ENCODE peak calls at places on chromosomes 3 and 15, in seven cellular contexts. One of them, this sample, is unnamed.

GRCh38 chr15:67902579-67902979 is 62.7 kb upstream of the RNU6-1 start:
- DNase-seq in NCI-H1417: no peak
- DNase-seq in AG08396: no peak
- DNase-seq in NCI-H1105 treated with DMSO at 0.1 percent for 48 hours: no peak
- DNase-seq in A549: no peak
- DNase-seq in stimulated activated CD4-positive, alpha-beta T cell treated with anti-CD3 and anti-CD28 coated beads, Interleukin-15, amount 100 ng/mL, for 1 hour: no peak
- DNase-seq in upper lobe of right lung: no peak
- DNase-seq in this sample: no peak

GRCh38 chr3:39515681-39516441 is 48.4 kb downstream of the MOBP start:
- DNase-seq in NCI-H1417: peak
- DNase-seq in AG08396: no peak
- DNase-seq in NCI-H1105 treated with DMSO at 0.1 percent for 48 hours: peak
- DNase-seq in A549: no peak
- DNase-seq in stimulated activated CD4-positive, alpha-beta T cell treated with anti-CD3 and anti-CD28 coated beads, Interleukin-15, amount 100 ng/mL, for 1 hour: no peak
- DNase-seq in upper lobe of right lung: no peak
- DNase-seq in this sample: no peak

GRCh38 chr15:73325191-73325980 is 43.4 kb downstream of the HCN4 start:
- DNase-seq in NCI-H1417: no peak
- DNase-seq in AG08396: no peak
- DNase-seq in NCI-H1105 treated with DMSO at 0.1 percent for 48 hours: no peak
- DNase-seq in A549: peak
- DNase-seq in stimulated activated CD4-positive, alpha-beta T cell treated with anti-CD3 and anti-CD28 coated beads, Interleukin-15, amount 100 ng/mL, for 1 hour: no peak
- DNase-seq in upper lobe of right lung: peak
- DNase-seq in this sample: peak

GRCh38 chr3:157618075-157618760 is 115.0 kb upstream of the VEPH1 start:
- DNase-seq in NCI-H1417: peak
- DNase-seq in AG08396: peak
- DNase-seq in NCI-H1105 treated with DMSO at 0.1 percent for 48 hours: peak
- DNase-seq in A549: peak
- DNase-seq in stimulated activated CD4-positive, alpha-beta T cell treated with anti-CD3 and anti-CD28 coated beads, Interleukin-15, amount 100 ng/mL, for 1 hour: no peak
- DNase-seq in upper lobe of right lung: no peak
- DNase-seq in this sample: peak

GRCh38 chr3:107373896-107374295 is 3.3 kb upstream of the CCDC54 start:
- DNase-seq in NCI-H1417: no peak
- DNase-seq in AG08396: no peak
- DNase-seq in NCI-H1105 treated with DMSO at 0.1 percent for 48 hours: no peak
- DNase-seq in A549: no peak
- DNase-seq in stimulated activated CD4-positive, alpha-beta T cell treated with anti-CD3 and anti-CD28 coated beads, Interleukin-15, amount 100 ng/mL, for 1 hour: no peak
- DNase-seq in upper lobe of right lung: no peak
- DNase-seq in this sample: no peak

GRCh38 chr15:63166219-63166618 is 8.9 kb upstream of the RPS27L start:
- DNase-seq in NCI-H1417: no peak
- DNase-seq in AG08396: no peak
- DNase-seq in NCI-H1105 treated with DMSO at 0.1 percent for 48 hours: no peak
- DNase-seq in A549: peak
- DNase-seq in stimulated activated CD4-positive, alpha-beta T cell treated with anti-CD3 and anti-CD28 coated beads, Interleukin-15, amount 100 ng/mL, for 1 hour: no peak
- DNase-seq in upper lobe of right lung: no peak
- DNase-seq in this sample: peak

GRCh38 chr3:7977245-7978103 is 524.1 kb upstream of the LMCD1 start:
- DNase-seq in NCI-H1417: no peak
- DNase-seq in AG08396: no peak
- DNase-seq in NCI-H1105 treated with DMSO at 0.1 percent for 48 hours: no peak
- DNase-seq in A549: peak
- DNase-seq in stimulated activated CD4-positive, alpha-beta T cell treated with anti-CD3 and anti-CD28 coated beads, Interleukin-15, amount 100 ng/mL, for 1 hour: no peak
- DNase-seq in upper lobe of right lung: no peak
- DNase-seq in this sample: peak

GRCh38 chr3:174524203-174524602 is 334.9 kb upstream of the NAALADL2 start:
- DNase-seq in NCI-H1417: no peak
- DNase-seq in AG08396: no peak
- DNase-seq in NCI-H1105 treated with DMSO at 0.1 percent for 48 hours: no peak
- DNase-seq in A549: no peak
- DNase-seq in stimulated activated CD4-positive, alpha-beta T cell treated with anti-CD3 and anti-CD28 coated beads, Interleukin-15, amount 100 ng/mL, for 1 hour: no peak
- DNase-seq in upper lobe of right lung: no peak
- DNase-seq in this sample: no peak

GRCh38 chr15:70722266-70723123 is 40.9 kb downstream of the UACA start:
- DNase-seq in NCI-H1417: peak
- DNase-seq in AG08396: peak
- DNase-seq in NCI-H1105 treated with DMSO at 0.1 percent for 48 hours: peak
- DNase-seq in A549: peak
- DNase-seq in stimulated activated CD4-positive, alpha-beta T cell treated with anti-CD3 and anti-CD28 coated beads, Interleukin-15, amount 100 ng/mL, for 1 hour: no peak
- DNase-seq in upper lobe of right lung: no peak
- DNase-seq in this sample: peak

GRCh38 chr3:129197341-129197740 is 13.6 kb upstream of the CNBP start:
- DNase-seq in NCI-H1417: no peak
- DNase-seq in AG08396: no peak
- DNase-seq in NCI-H1105 treated with DMSO at 0.1 percent for 48 hours: no peak
- DNase-seq in A549: no peak
- DNase-seq in stimulated activated CD4-positive, alpha-beta T cell treated with anti-CD3 and anti-CD28 coated beads, Interleukin-15, amount 100 ng/mL, for 1 hour: no peak
- DNase-seq in upper lobe of right lung: no peak
- DNase-seq in this sample: no peak

GRCh38 chr3:143661677-143662076 is 186.6 kb downstream of the SLC9A9 start:
- DNase-seq in NCI-H1417: no peak
- DNase-seq in AG08396: no peak
- DNase-seq in NCI-H1105 treated with DMSO at 0.1 percent for 48 hours: no peak
- DNase-seq in A549: no peak
- DNase-seq in stimulated activated CD4-positive, alpha-beta T cell treated with anti-CD3 and anti-CD28 coated beads, Interleukin-15, amount 100 ng/mL, for 1 hour: no peak
- DNase-seq in upper lobe of right lung: no peak
- DNase-seq in this sample: no peak

GRCh38 chr3:185250247-185250646 is 3.6 kb downstream of the EHHADH start:
- DNase-seq in NCI-H1417: no peak
- DNase-seq in AG08396: no peak
- DNase-seq in NCI-H1105 treated with DMSO at 0.1 percent for 48 hours: no peak
- DNase-seq in A549: no peak
- DNase-seq in stimulated activated CD4-positive, alpha-beta T cell treated with anti-CD3 and anti-CD28 coated beads, Interleukin-15, amount 100 ng/mL, for 1 hour: no peak
- DNase-seq in upper lobe of right lung: no peak
- DNase-seq in this sample: no peak

GRCh38 chr3:132342183-132342582 is 25.0 kb downstream of the ACP3 start:
- DNase-seq in NCI-H1417: peak
- DNase-seq in AG08396: no peak
- DNase-seq in NCI-H1105 treated with DMSO at 0.1 percent for 48 hours: peak
- DNase-seq in A549: peak
- DNase-seq in stimulated activated CD4-positive, alpha-beta T cell treated with anti-CD3 and anti-CD28 coated beads, Interleukin-15, amount 100 ng/mL, for 1 hour: no peak
- DNase-seq in upper lobe of right lung: no peak
- DNase-seq in this sample: peak

GRCh38 chr3:66693461-66693912 is 192.7 kb upstream of the LRIG1 start:
- DNase-seq in NCI-H1417: no peak
- DNase-seq in AG08396: no peak
- DNase-seq in NCI-H1105 treated with DMSO at 0.1 percent for 48 hours: peak
- DNase-seq in A549: no peak
- DNase-seq in stimulated activated CD4-positive, alpha-beta T cell treated with anti-CD3 and anti-CD28 coated beads, Interleukin-15, amount 100 ng/mL, for 1 hour: no peak
- DNase-seq in upper lobe of right lung: no peak
- DNase-seq in this sample: peak

GRCh38 chr15:49686626-49687025 is 65.8 kb downstream of the DTWD1 start:
- DNase-seq in NCI-H1417: no peak
- DNase-seq in AG08396: no peak
- DNase-seq in NCI-H1105 treated with DMSO at 0.1 percent for 48 hours: no peak
- DNase-seq in A549: no peak
- DNase-seq in stimulated activated CD4-positive, alpha-beta T cell treated with anti-CD3 and anti-CD28 coated beads, Interleukin-15, amount 100 ng/mL, for 1 hour: no peak
- DNase-seq in upper lobe of right lung: no peak
- DNase-seq in this sample: no peak

GRCh38 chr3:127073931-127074820 is 91.3 kb downstream of the PLXNA1 start:
- DNase-seq in NCI-H1417: no peak
- DNase-seq in AG08396: no peak
- DNase-seq in NCI-H1105 treated with DMSO at 0.1 percent for 48 hours: no peak
- DNase-seq in A549: no peak
- DNase-seq in stimulated activated CD4-positive, alpha-beta T cell treated with anti-CD3 and anti-CD28 coated beads, Interleukin-15, amount 100 ng/mL, for 1 hour: no peak
- DNase-seq in upper lobe of right lung: no peak
- DNase-seq in this sample: no peak